ENCODE peak calls at places on chromosomes 16 and 17, in four cellular contexts. One of them, this sample, is unnamed.

GRCh38 chr16:73179671-73180370 is 131.9 kb upstream of the ZFHX3 start:
- DNase-seq in K562: no peak
- DNase-seq in GM12878: no peak
- DNase-seq in H1: no peak
- DNase-seq in this sample: no peak

GRCh38 chr17:15264542-15264941 is 584 bp downstream of the PMP22 start:
- DNase-seq in K562: no peak
- DNase-seq in H1: no peak
- DNase-seq in GM12878: no peak
- DNase-seq in this sample: no peak

GRCh38 chr17:28849281-28849680 is 5.5 kb upstream of the ERAL1 start:
- DNase-seq in K562: no peak
- DNase-seq in H1: no peak
- DNase-seq in GM12878: no peak
- DNase-seq in this sample: no peak

GRCh38 chr17:8753976-8754440 is 4.3 kb downstream of the SPDYE4 start:
- DNase-seq in K562: no peak
- DNase-seq in GM12878: no peak
- DNase-seq in H1: no peak
- DNase-seq in this sample: peak; percentile 31

GRCh38 chr16:87161822-87162676 is 155.1 kb downstream of the C16orf95 start:
- DNase-seq in K562: peak; percentile 18
- DNase-seq in H1: no peak
- DNase-seq in GM12878: no peak
- DNase-seq in this sample: no peak

GRCh38 chr16:57186630-57187507 is 740 bp downstream of the RSPRY1 start:
- DNase-seq in GM12878: no peak
- DNase-seq in H1: peak; percentile 53
- DNase-seq in K562: peak; percentile 28
- DNase-seq in this sample: no peak

GRCh38 chr17:47894498-47895253 is 1.4 kb upstream of the SP2 start:
- DNase-seq in H1: no peak
- DNase-seq in GM12878: no peak
- DNase-seq in K562: peak; percentile 25
- DNase-seq in this sample: no peak

GRCh38 chr16:27779719-27780161 is 229.8 kb downstream of the KATNIP start:
- DNase-seq in K562: peak; percentile 78
- DNase-seq in H1: peak; percentile 88
- DNase-seq in GM12878: no peak
- DNase-seq in this sample: no peak

GRCh38 chr17:64399071-64399766 is 8.6 kb upstream of the PECAM1 start:
- DNase-seq in K562: no peak
- DNase-seq in GM12878: no peak
- DNase-seq in H1: no peak
- DNase-seq in this sample: no peak

GRCh38 chr16:12245088-12245922 is 268.8 kb downstream of the SNX29 start:
- DNase-seq in H1: no peak
- DNase-seq in K562: no peak
- DNase-seq in GM12878: no peak
- DNase-seq in this sample: no peak

GRCh38 chr17:42680331-42680808 is 1.3 kb downstream of the CCR10 start:
- DNase-seq in K562: peak; percentile 71
- DNase-seq in GM12878: no peak
- DNase-seq in H1: no peak
- DNase-seq in this sample: no peak

GRCh38 chr16:30977502-30977901 is 7.5 kb upstream of the HSD3B7 start:
- DNase-seq in H1: peak; percentile 86
- DNase-seq in GM12878: no peak
- DNase-seq in K562: peak; percentile 57
- DNase-seq in this sample: no peak

GRCh38 chr17:72665841-72666518 is 426.5 kb downstream of the SLC39A11 start:
- DNase-seq in H1: no peak
- DNase-seq in GM12878: no peak
- DNase-seq in K562: no peak
- DNase-seq in this sample: no peak

DNA sequence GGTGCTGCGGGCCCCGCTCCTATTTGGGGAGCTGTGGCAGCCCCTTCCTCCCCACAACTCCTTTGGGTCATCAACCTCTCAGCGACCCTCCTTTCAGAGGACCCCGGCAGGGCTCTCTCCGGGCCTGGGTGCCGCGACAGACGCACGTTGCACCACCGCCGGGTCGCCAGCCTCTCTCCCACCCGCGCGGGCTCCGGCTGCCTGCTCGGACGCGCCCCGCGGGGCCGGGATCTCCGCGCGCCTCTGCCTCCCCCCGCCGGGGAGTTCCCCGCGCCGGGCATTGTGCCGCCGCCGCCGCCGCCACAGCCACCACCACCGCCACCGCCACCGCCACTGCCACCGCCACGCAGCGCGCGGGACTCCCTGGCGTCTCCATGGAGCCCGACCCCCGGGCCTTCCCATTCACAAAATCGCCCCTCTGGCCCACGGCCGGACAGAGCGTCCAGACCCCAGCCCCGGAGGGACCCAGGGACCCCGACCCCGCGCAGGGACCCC is 653 bp downstream of the RBFOX3 start:
- DNase-seq in GM12878: no peak
- DNase-seq in K562: no peak
- DNase-seq in H1: no peak
- DNase-seq in this sample: no peak
- TF ChIP-seq EZH2 in GM12878: no peak
- TF ChIP-seq EZH2 in K562: no peak
- TF ChIP-seq EZH2 in H1: peak; percentile 36
- TF ChIP-seq EZH2 in this sample: no peak

GRCh38 chr17:49414622-49415350 is at the start of gene PHB1:
- DNase-seq in GM12878: peak; percentile 95
- DNase-seq in H1: peak; percentile 90
- DNase-seq in K562: peak; percentile 97
- DNase-seq in this sample: peak; percentile 98
- TF ChIP-seq EGR1 in GM12878: peak; percentile 65
- TF ChIP-seq EGR1 in H1: no peak
- TF ChIP-seq EGR1 in K562: peak; percentile 63
- TF ChIP-seq EGR1 in this sample: no peak

GRCh38 chr16:4113358-4114256 is 2.6 kb downstream of the ADCY9 start:
- DNase-seq in GM12878: no peak
- DNase-seq in K562: no peak
- DNase-seq in H1: no peak
- DNase-seq in this sample: no peak

GRCh38 chr16:4114257-4115208 is 1.7 kb downstream of the ADCY9 start:
- DNase-seq in GM12878: no peak
- DNase-seq in K562: no peak
- DNase-seq in H1: peak; percentile 52
- DNase-seq in this sample: no peak

GRCh38 chr16:4116328-4117249 is at the start of gene ADCY9:
- DNase-seq in H1: peak; percentile 85
- DNase-seq in K562: peak; percentile 98
- DNase-seq in GM12878: no peak
- DNase-seq in this sample: peak; percentile 16

GRCh38 chr16:4115941-4116327 is 308 bp downstream of the ADCY9 start:
- DNase-seq in K562: no peak
- DNase-seq in GM12878: no peak
- DNase-seq in H1: no peak
- DNase-seq in this sample: no peak

GRCh38 chr16:4115209-4115940 is 867 bp downstream of the ADCY9 start:
- DNase-seq in K562: peak; percentile 51
- DNase-seq in H1: peak; percentile 75
- DNase-seq in GM12878: no peak
- DNase-seq in this sample: no peak
- TF ChIP-seq POLR2A in K562: no peak
- TF ChIP-seq POLR2A in H1: no peak
- TF ChIP-seq POLR2A in GM12878: no peak
- TF ChIP-seq POLR2A in this sample: no peak

GRCh38 chr17:2054740-2055493 is at the start of gene HIC1:
- DNase-seq in GM12878: no peak
- DNase-seq in K562: peak; percentile 51
- DNase-seq in H1: peak; percentile 90
- DNase-seq in this sample: no peak
- TF ChIP-seq EZH2 in GM12878: no peak
- TF ChIP-seq EZH2 in K562: no peak
- TF ChIP-seq EZH2 in H1: peak; percentile 81
- TF ChIP-seq EZH2 in this sample: no peak

This sample was measured in HCT116.